ENCODE peak calls at places on chromosomes 2 and 18, in six cellular contexts. One of them, this sample, is unnamed.

GRCh38 chr2:71880846-71881610 is 266.6 kb downstream of the CYP26B1 start:
- DNase-seq in central memory CD4-positive, alpha-beta T cell: no peak
- DNase-seq in GM04504: peak; percentile 75
- DNase-seq in activated naive CD4-positive, alpha-beta T cell: no peak
- DNase-seq in NCI-H2081: no peak
- DNase-seq in AG09309: no peak
- DNase-seq in this sample: no peak

GRCh38 chr2:105834931-105835330 is 90.2 kb downstream of the NCK2 start:
- DNase-seq in central memory CD4-positive, alpha-beta T cell: peak; percentile 56
- DNase-seq in GM04504: no peak
- DNase-seq in activated naive CD4-positive, alpha-beta T cell: no peak
- DNase-seq in NCI-H2081: no peak
- DNase-seq in AG09309: no peak
- DNase-seq in this sample: peak; percentile 63

GRCh38 chr2:220499281-220499680 is 871.9 kb downstream of the SLC4A3 start:
- DNase-seq in central memory CD4-positive, alpha-beta T cell: no peak
- DNase-seq in GM04504: peak; percentile 56
- DNase-seq in activated naive CD4-positive, alpha-beta T cell: no peak
- DNase-seq in NCI-H2081: no peak
- DNase-seq in AG09309: no peak
- DNase-seq in this sample: no peak

GRCh38 chr2:233836359-233836758 is 18.0 kb downstream of the HJURP start:
- DNase-seq in central memory CD4-positive, alpha-beta T cell: no peak
- DNase-seq in GM04504: no peak
- DNase-seq in activated naive CD4-positive, alpha-beta T cell: no peak
- DNase-seq in NCI-H2081: no peak
- DNase-seq in AG09309: no peak
- DNase-seq in this sample: no peak

GRCh38 chr2:36770542-36771287 is 74.2 kb downstream of the VIT start:
- DNase-seq in central memory CD4-positive, alpha-beta T cell: no peak
- DNase-seq in GM04504: peak; percentile 19
- DNase-seq in activated naive CD4-positive, alpha-beta T cell: no peak
- DNase-seq in NCI-H2081: no peak
- DNase-seq in AG09309: no peak
- DNase-seq in this sample: no peak

GRCh38 chr2:102703748-102704147 is 58.1 kb upstream of the TMEM182 start:
- DNase-seq in central memory CD4-positive, alpha-beta T cell: no peak
- DNase-seq in GM04504: no peak
- DNase-seq in activated naive CD4-positive, alpha-beta T cell: no peak
- DNase-seq in NCI-H2081: no peak
- DNase-seq in AG09309: no peak
- DNase-seq in this sample: no peak

GRCh38 chr2:48412409-48413259 is 117.3 kb upstream of the STON1 start:
- DNase-seq in central memory CD4-positive, alpha-beta T cell: no peak
- DNase-seq in GM04504: no peak
- DNase-seq in activated naive CD4-positive, alpha-beta T cell: no peak
- DNase-seq in NCI-H2081: no peak
- DNase-seq in AG09309: no peak
- DNase-seq in this sample: no peak

GRCh38 chr18:23438608-23439366 is 14.3 kb upstream of the RIOK3 start:
- DNase-seq in central memory CD4-positive, alpha-beta T cell: no peak
- DNase-seq in GM04504: no peak
- DNase-seq in activated naive CD4-positive, alpha-beta T cell: no peak
- DNase-seq in NCI-H2081: no peak
- DNase-seq in AG09309: no peak
- DNase-seq in this sample: no peak

GRCh38 chr18:44685296-44685695 is 4.6 kb downstream of the SETBP1 start:
- DNase-seq in central memory CD4-positive, alpha-beta T cell: no peak
- DNase-seq in GM04504: no peak
- DNase-seq in activated naive CD4-positive, alpha-beta T cell: no peak
- DNase-seq in NCI-H2081: no peak
- DNase-seq in AG09309: no peak
- DNase-seq in this sample: no peak